ENCODE peak calls at places on chromosome 10, in six cellular contexts. M, Y, U, D, P and V are unnamed samples.
A peak's percentile ranks its signal among the peaks of the same experiment; 100 is the strongest.

GRCh38 chr10:71004676-71005075 is 116.3 kb upstream of the PCBD1 start:
- DNase-seq in D (no peak), P (no peak), Y (no peak), U (no peak), M (no peak), V (no peak)

GRCh38 chr10:46787321-46787615 is 124.0 kb upstream of the PTPN20 start:
- DNase-seq in U (peak; percentile 46), D (no peak), Y (peak; percentile 28), P (peak; percentile 33), M (no peak), V (no peak)

GRCh38 chr10:75672272-75672671 is 240.8 kb downstream of the LRMDA start:
- DNase-seq in M (no peak), U (no peak), Y (no peak), P (no peak), D (no peak), V (no peak)

GRCh38 chr10:80168679-80169380 is 36.3 kb downstream of the PLAC9 start:
- DNase-seq in Y (peak; percentile 24), M (no peak), P (peak; percentile 44), U (no peak), D (no peak), V (peak; percentile 22)

GRCh38 chr10:27626821-27627359 is 118.7 kb downstream of the MKX start:
- DNase-seq in Y (no peak), U (no peak), D (no peak), M (no peak), P (no peak), V (no peak)

GRCh38 chr10:71087622-71088021 is 124.7 kb upstream of the UNC5B start:
- DNase-seq in P (peak; percentile 5), Y (no peak), U (no peak), D (no peak), M (no peak), V (no peak)

GRCh38 chr10:122252805-122253204 is 18.3 kb upstream of the BTBD16 start:
- DNase-seq in P (no peak), D (no peak), M (no peak), Y (no peak), U (no peak), V (no peak)

GRCh38 chr10:59839576-59839975 is 66.8 kb downstream of the CCDC6 start:
- DNase-seq in D (no peak), M (no peak), U (peak; percentile 54), P (peak; percentile 73), Y (no peak), V (no peak)

GRCh38 chr10:2772791-2773644 is 294.3 kb upstream of the PFKP start:
- DNase-seq in U (no peak), P (no peak), D (no peak), M (no peak), Y (no peak), V (no peak)

GRCh38 chr10:6018422-6018821 is 41.1 kb upstream of the IL15RA start:
- DNase-seq in U (no peak), P (no peak), Y (no peak), M (no peak), D (no peak), V (no peak)

GRCh38 chr10:121526040-121526790 is 72.0 kb downstream of the FGFR2 start:
- DNase-seq in U (no peak), M (no peak), P (no peak), D (no peak), Y (no peak), V (no peak)

GRCh38 chr10:69475433-69475830 is 24.2 kb downstream of the TSPAN15 start:
- DNase-seq in U (no peak), P (peak; percentile 39), Y (no peak), M (no peak), D (no peak), V (no peak)

GRCh38 chr10:78937800-78938694 is 130.7 kb upstream of the ZMIZ1 start:
- DNase-seq in U (no peak), M (no peak), D (no peak), P (no peak), Y (no peak), V (peak; percentile 37)

GRCh38 chr10:113493943-113494342 is 58.9 kb upstream of the HABP2 start:
- DNase-seq in Y (no peak), U (no peak), P (peak; percentile 67), D (no peak), M (no peak), V (no peak)

GRCh38 chr10:133275683-133276092 is 980 bp downstream of the ADAM8 start:
- DNase-seq in P (no peak), U (no peak), M (no peak), Y (peak; percentile 34), D (no peak), V (no peak)

GRCh38 chr10:110078317-110078716 is 70.5 kb downstream of the ADD3 start:
- DNase-seq in M (no peak), Y (no peak), U (no peak), P (no peak), D (no peak), V (no peak)

GRCh38 chr10:27372095-27372494 is 131.5 kb upstream of the ACBD5 start:
- DNase-seq in P (no peak), Y (no peak), U (no peak), D (no peak), M (no peak), V (no peak)

GRCh38 chr10:100896876-100897461 is 15.8 kb upstream of the SLF2 start:
- DNase-seq in Y (no peak), M (no peak), D (no peak), U (no peak), P (no peak), V (no peak)

GRCh38 chr10:86104156-86104555 is 262.4 kb downstream of the GRID1 start:
- DNase-seq in Y (no peak), P (no peak), M (no peak), U (no peak), D (no peak), V (no peak)

GRCh38 chr10:117830832-117831231 is 215.9 kb downstream of the RAB11FIP2 start:
- DNase-seq in M (no peak), Y (no peak), P (no peak), D (no peak), U (no peak), V (no peak)

GRCh38 chr10:31921031-31921430 is 7.6 kb downstream of the ARHGAP12 start:
- DNase-seq in D (no peak), M (no peak), Y (no peak), U (no peak), P (no peak), V (no peak)

GRCh38 chr10:14558025-14558424 is 216.7 kb downstream of the FAM107B start:
- DNase-seq in P (no peak), M (no peak), D (no peak), Y (no peak), U (no peak), V (no peak)

GRCh38 chr10:116281780-116282179 is 8.8 kb upstream of the GFRA1 start:
- DNase-seq in M (no peak), D (no peak), U (no peak), Y (no peak), P (peak; percentile 24), V (no peak)

GRCh38 chr10:103616705-103617361 is 123.3 kb downstream of the NEURL1 start:
- DNase-seq in M (no peak), Y (no peak), P (peak; percentile 94), D (no peak), U (no peak), V (no peak)

GRCh38 chr10:31171402-31172120 is 139.9 kb upstream of the ZNF438 start:
- DNase-seq in M (no peak), U (peak; percentile 20), D (no peak), Y (no peak), P (peak; percentile 41), V (no peak)

GRCh38 chr10:37495415-37495814 is 362.0 kb downstream of the ZNF248 start:
- DNase-seq in U (no peak), P (no peak), M (no peak), Y (peak; percentile 12), D (no peak), V (no peak)

GRCh38 chr10:50585921-50586739 is 37.6 kb downstream of the SGMS1 start:
- DNase-seq in U (peak; percentile 43), P (peak; percentile 74), Y (no peak), M (no peak), D (no peak), V (no peak)

GRCh38 chr10:34102917-34103506 is 712.1 kb downstream of the PARD3 start:
- DNase-seq in M (no peak), U (no peak), Y (no peak), D (no peak), P (peak; percentile 76), V (no peak)

GRCh38 chr10:114766470-114766869 is 55.1 kb upstream of the FHIP2A start:
- DNase-seq in D (no peak), U (no peak), P (no peak), M (no peak), Y (no peak), V (no peak)

GRCh38 chr10:66218981-66219587 is 706.8 kb upstream of the LRRTM3 start:
- DNase-seq in U (no peak), M (no peak), P (no peak), Y (no peak), D (no peak), V (no peak)

GRCh38 chr10:92550924-92551323 is 23.0 kb downstream of the IDE start:
- DNase-seq in U (no peak), Y (no peak), P (no peak), M (no peak), D (no peak), V (no peak)

GRCh38 chr10:98563811-98564210 is 117.1 kb upstream of the HPS1 start:
- DNase-seq in P (no peak), D (no peak), Y (no peak), M (no peak), U (no peak), V (no peak)

GRCh38 chr10:63143984-63144383 is 10.9 kb downstream of the NRBF2 start:
- DNase-seq in U (no peak), M (no peak), P (no peak), Y (no peak), D (no peak), V (no peak)

GRCh38 chr10:84088626-84089025 is 50.7 kb upstream of the GHITM start:
- DNase-seq in U (no peak), Y (no peak), P (no peak), D (no peak), M (no peak), V (no peak)

GRCh38 chr10:88033380-88033779 is 170.0 kb downstream of the PTEN start:
- DNase-seq in P (no peak), U (no peak), M (no peak), D (no peak), Y (no peak), V (no peak)

GRCh38 chr10:33193867-33194521 is 140.5 kb downstream of the NRP1 start:
- DNase-seq in P (peak; percentile 57), U (peak; percentile 56), M (no peak), D (no peak), Y (no peak), V (no peak)